ENCODE peak calls at places on chromosomes 5 and 9, in four cellular contexts. G is heart right ventricle, S is tibial nerve, Y is prostate gland. U is an unnamed sample.

GRCh38 chr9:21266733-21267132 is 26.9 kb upstream of the IFNA14 start:
- DNase-seq in G (no peak), S (no peak), Y (no peak), U (no peak)

GRCh38 chr9:109483771-109484442 is 14.2 kb downstream of the PTPN3 start:
- DNase-seq in Y (no peak), G (no peak), S (no peak), U (no peak)

GRCh38 chr5:11378462-11378861 is 525.8 kb downstream of the CTNND2 start:
- DNase-seq in G (no peak), S (no peak), Y (no peak), U (no peak)

GRCh38 chr9:16458696-16459420 is 411.6 kb downstream of the BNC2 start:
- DNase-seq in Y (no peak), G (no peak), S (no peak), U (no peak)

GRCh38 chr9:107636596-107637405 is 147.2 kb upstream of the KLF4 start:
- DNase-seq in S (no peak), Y (no peak), G (no peak), U (no peak)

GRCh38 chr9:131635285-131635684 is 90.0 kb downstream of the PRRT1B start:
- DNase-seq in G (peak), S (peak), Y (peak), U (no peak)

GRCh38 chr5:95863383-95863757 is 40.8 kb upstream of the GLRX start:
- DNase-seq in S (peak), Y (no peak), G (no peak), U (no peak)

GRCh38 chr5:142981886-142982820 is 212.0 kb downstream of the ARHGAP26 start:
- DNase-seq in Y (peak), S (peak), G (peak), U (peak)

GRCh38 chr5:81994679-81995078 is 22.9 kb downstream of the ATG10 start:
- DNase-seq in S (no peak), G (no peak), Y (no peak), U (no peak)

GRCh38 chr5:180648658-180649296 is 623 bp downstream of the FLT4 start:
- DNase-seq in G (no peak), Y (no peak), S (no peak), U (no peak)

GRCh38 chr5:135629164-135629563 is 50.4 kb upstream of the CXCL14 start:
- DNase-seq in Y (no peak), S (no peak), G (no peak), U (no peak)

GRCh38 chr9:127534931-127535330 is 77.1 kb upstream of the STXBP1 start:
- DNase-seq in Y (no peak), G (no peak), S (no peak), U (no peak)

GRCh38 chr5:115507682-115508081 is 36.9 kb downstream of the FEM1C start:
- DNase-seq in Y (no peak), G (no peak), S (no peak), U (no peak)

GRCh38 chr5:127084656-127085055 is 11.4 kb upstream of the C5orf63 start:
- DNase-seq in S (no peak), Y (no peak), G (no peak), U (no peak)

GRCh38 chr5:88884435-88884877 is 1.5 kb upstream of the MEF2C start:
- DNase-seq in G (no peak), Y (no peak), S (no peak), U (no peak)

GRCh38 chr5:60184599-60184998 is 291.1 kb upstream of the PDE4D start:
- DNase-seq in G (no peak), Y (no peak), S (no peak), U (no peak)

GRCh38 chr5:44499381-44499780 is 110.2 kb upstream of the FGF10 start:
- DNase-seq in S (no peak), G (no peak), Y (no peak), U (no peak)

GRCh38 chr5:65142511-65143011 is 339.2 kb downstream of the ADAMTS6 start:
- DNase-seq in G (no peak), S (no peak), Y (no peak), U (no peak)

GRCh38 chr9:122463828-122464632 is 13.7 kb downstream of the OR1J1 start:
- DNase-seq in G (no peak), Y (no peak), S (no peak), U (no peak)

GRCh38 chr9:136823136-136824046 is 15.6 kb downstream of the RABL6 start:
- DNase-seq in S (no peak), G (no peak), Y (no peak), U (no peak)

GRCh38 chr9:121455527-121456239 is 44.0 kb downstream of the GGTA1 start:
- DNase-seq in Y (no peak), G (no peak), S (no peak), U (no peak)

GRCh38 chr5:1511651-1512540 is 11.9 kb downstream of the LPCAT1 start:
- DNase-seq in G (no peak), Y (no peak), S (peak), U (peak)

GRCh38 chr5:178832618-178833201 is 27.0 kb upstream of the ZNF354B start:
- DNase-seq in S (no peak), G (no peak), Y (no peak), U (no peak)

GRCh38 chr9:121440265-121440664 is 59.4 kb downstream of the GGTA1 start:
- DNase-seq in S (no peak), G (no peak), Y (no peak), U (no peak)

GRCh38 chr5:16135506-16135905 is 44.1 kb downstream of the MARCHF11 start:
- DNase-seq in S (no peak), G (no peak), Y (no peak), U (no peak)

GRCh38 chr9:18438300-18438925 is 35.5 kb upstream of the ADAMTSL1 start:
- DNase-seq in Y (peak), S (no peak), G (peak), U (peak)

GRCh38 chr9:109010676-109011655 is 2.3 kb downstream of the CTNNAL1 start:
- DNase-seq in S (no peak), Y (no peak), G (peak), U (no peak)

GRCh38 chr9:135248111-135248510 is 160.6 kb downstream of the OLFM1 start:
- DNase-seq in S (no peak), G (no peak), Y (no peak), U (no peak)

GRCh38 chr9:133889498-133890301 is 102.4 kb downstream of the VAV2 start:
- DNase-seq in Y (no peak), S (no peak), G (no peak), U (no peak)

GRCh38 chr9:105993051-105993854 is 298.9 kb downstream of the TMEM38B start:
- DNase-seq in S (no peak), Y (no peak), G (no peak), U (peak)
- H3K4me3 ChIP-seq in S (no peak), Y (no peak), G (no peak), U (no peak)

GRCh38 chr5:14168793-14169262 is 25.7 kb downstream of the TRIO start:
- DNase-seq in G (no peak), Y (no peak), S (no peak), U (no peak)
- H3K27ac ChIP-seq in G (no peak), Y (no peak), S (no peak), U (no peak)

GRCh38 chr5:58455966-58456365 is 3.9 kb downstream of the PLK2 start:
- DNase-seq in S (no peak), G (no peak), Y (no peak), U (peak)
- H3K4me3 ChIP-seq in S (peak), G (peak), Y (no peak), U (peak)

GRCh38 chr5:132262882-132263547 is 5.5 kb downstream of the PDLIM4 start:
- DNase-seq in S (no peak), Y (no peak), G (no peak), U (no peak)

GRCh38 chr5:132264546-132265335 is 7.2 kb downstream of the PDLIM4 start:
- DNase-seq in Y (no peak), G (no peak), S (no peak), U (no peak)

GRCh38 chr5:132261881-132262845 is 4.7 kb downstream of the PDLIM4 start:
- DNase-seq in G (no peak), S (no peak), Y (no peak), U (no peak)

GRCh38 chr5:132265336-132266030 is 8.0 kb downstream of the PDLIM4 start:
- DNase-seq in Y (peak), G (peak), S (no peak), U (no peak)

GRCh38 chr5:132263548-132264261 is 6.2 kb downstream of the PDLIM4 start:
- DNase-seq in Y (no peak), G (no peak), S (no peak), U (no peak)
- H3K27ac ChIP-seq in Y (peak), G (peak), S (peak), U (no peak)

GRCh38 chr9:129332581-129332980 is 154.5 kb upstream of the IER5L start:
- DNase-seq in G (no peak), S (no peak), Y (no peak), U (no peak)

GRCh38 chr9:129334744-129335080 is 156.7 kb upstream of the IER5L start:
- DNase-seq in Y (no peak), S (no peak), G (no peak), U (no peak)

GRCh38 chr9:129335456-129336129 is 157.5 kb upstream of the IER5L start:
- DNase-seq in Y (no peak), G (no peak), S (no peak), U (no peak)

GRCh38 chr9:129333613-129333960 is 155.5 kb upstream of the IER5L start:
- DNase-seq in Y (no peak), S (no peak), G (no peak), U (no peak)

GRCh38 chr9:129333961-129334743 is 156.1 kb upstream of the IER5L start:
- DNase-seq in S (peak), G (peak), Y (peak), U (peak)
- H3K4me3 ChIP-seq in S (peak), G (peak), Y (peak), U (peak)